ENCODE peak calls at places on chromosomes 1 and 21, in seven cellular contexts. C is MM.1S, Z is A549, S is body of pancreas, G is epithelial cell of proximal tubule, Y is skeletal muscle cell, M is pancreas. B is an unnamed sample.

GRCh38 chr1:214544791-214545190 is 6.6 kb downstream of the PTPN14 start:
- DNase-seq in C (no peak), S (no peak), Y (no peak), G (no peak), Z (no peak), M (no peak), B (no peak)

GRCh38 chr21:44425895-44426662 is 29.2 kb upstream of the LRRC3 start:
- DNase-seq in Z (no peak), C (no peak), M (no peak), G (no peak), Y (no peak), S (no peak), B (no peak)

GRCh38 chr1:207336559-207337467 is 15.3 kb downstream of the CD55 start:
- DNase-seq in Y (peak), S (no peak), C (no peak), M (no peak), G (peak), Z (peak), B (peak)

GRCh38 chr21:43267391-43268085 is 98.7 kb downstream of the CRYAA start:
- DNase-seq in C (no peak), Z (no peak), S (no peak), M (peak), G (no peak), Y (no peak), B (no peak)

GRCh38 chr1:220803401-220804201 is 16.9 kb downstream of the MTARC1 start:
- DNase-seq in C (peak), M (no peak), Z (peak), S (peak), G (no peak), Y (no peak), B (peak)

GRCh38 chr1:110462964-110463363 is 12.0 kb downstream of the PROK1 start:
- DNase-seq in M (no peak), Z (no peak), G (no peak), C (no peak), Y (no peak), S (no peak), B (no peak)

GRCh38 chr1:6612641-6613360 is 730 bp upstream of the PHF13 start:
- DNase-seq in M (peak), C (peak), Z (no peak), Y (no peak), S (peak), G (no peak), B (no peak)

GRCh38 chr1:70034403-70034802 is 171.0 kb downstream of the LRRC40 start:
- DNase-seq in C (no peak), Z (no peak), Y (peak), G (no peak), M (no peak), S (no peak), B (no peak)

GRCh38 chr1:111197598-111198289 is 2.7 kb downstream of the DENND2D start:
- DNase-seq in C (no peak), Z (peak), M (no peak), G (no peak), Y (no peak), S (peak), B (peak)

GRCh38 chr21:33943293-33943692 is 27.7 kb upstream of the ATP5PO start:
- DNase-seq in G (no peak), M (no peak), Y (no peak), Z (no peak), S (no peak), C (no peak), B (no peak)

GRCh38 chr1:77682442-77683141 is at the start of gene ZZZ3:
- DNase-seq in Y (peak), C (peak), G (peak), Z (peak), S (peak), M (peak), B (peak)

GRCh38 chr1:77683142-77683835 is 831 bp upstream of the ZZZ3 start:
- DNase-seq in M (peak), Z (peak), S (peak), G (peak), Y (peak), C (peak), B (peak)

GRCh38 chr1:77680173-77680572 is 2.3 kb downstream of the ZZZ3 start:
- DNase-seq in G (no peak), Y (no peak), S (no peak), C (no peak), M (no peak), Z (no peak), B (no peak)

GRCh38 chr1:77686784-77687518 is 4.5 kb upstream of the ZZZ3 start:
- DNase-seq in C (no peak), Z (no peak), S (no peak), M (peak), G (no peak), Y (no peak), B (no peak)

DNA sequence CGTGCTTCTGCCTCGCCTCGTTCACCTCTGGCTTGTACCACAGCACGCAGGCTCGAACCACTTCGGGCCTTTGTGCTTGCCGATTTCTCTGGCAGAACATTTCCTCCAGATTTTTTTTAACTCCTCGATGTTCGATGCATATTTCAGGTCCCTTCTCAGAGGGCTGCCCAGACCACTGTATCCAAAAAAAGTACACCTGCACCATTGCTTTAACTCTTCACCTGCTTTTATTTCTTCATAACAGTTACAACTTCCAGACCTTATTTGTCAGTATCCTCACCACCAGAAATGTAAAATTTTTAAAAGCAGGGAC is 1.3 kb upstream of the ZZZ3 start:
- DNase-seq in C (no peak), Z (no peak), S (no peak), Y (no peak), M (no peak), G (no peak), B (no peak)
- H3K4me3 ChIP-seq in C (peak), Z (peak), S (peak), Y (peak), M (peak), G (peak), B (peak)

GRCh38 chr1:2227341-2228156 is 570 bp upstream of the SKI start:
- DNase-seq in Y (peak), M (peak), Z (peak), G (no peak), C (peak), S (peak), B (peak)
- H3K4me3 ChIP-seq in Y (peak), M (peak), Z (peak), G (peak), C (peak), S (no peak), B (peak)

GRCh38 chr21:38912789-38913119 is 107.0 kb downstream of the ETS2 start:
- DNase-seq in G (no peak), Z (no peak), M (no peak), S (no peak), Y (no peak), C (no peak), B (no peak)

GRCh38 chr21:38914071-38914491 is 108.4 kb downstream of the ETS2 start:
- DNase-seq in M (no peak), Z (no peak), G (no peak), Y (no peak), C (no peak), S (no peak), B (no peak)

GRCh38 chr21:38914531-38915385 is 109.0 kb downstream of the ETS2 start:
- DNase-seq in C (no peak), M (no peak), Y (peak), S (no peak), G (no peak), Z (no peak), B (no peak)

GRCh38 chr21:38912355-38912619 is 106.6 kb downstream of the ETS2 start:
- DNase-seq in S (no peak), M (no peak), C (no peak), G (no peak), Y (no peak), Z (no peak), B (no peak)

GRCh38 chr21:38913120-38913975 is 107.6 kb downstream of the ETS2 start:
- DNase-seq in M (peak), Y (peak), C (no peak), Z (peak), G (no peak), S (peak), B (no peak)
- H3K4me3 ChIP-seq in M (no peak), Y (no peak), C (no peak), Z (peak), G (peak), S (no peak), B (no peak)

DNA sequence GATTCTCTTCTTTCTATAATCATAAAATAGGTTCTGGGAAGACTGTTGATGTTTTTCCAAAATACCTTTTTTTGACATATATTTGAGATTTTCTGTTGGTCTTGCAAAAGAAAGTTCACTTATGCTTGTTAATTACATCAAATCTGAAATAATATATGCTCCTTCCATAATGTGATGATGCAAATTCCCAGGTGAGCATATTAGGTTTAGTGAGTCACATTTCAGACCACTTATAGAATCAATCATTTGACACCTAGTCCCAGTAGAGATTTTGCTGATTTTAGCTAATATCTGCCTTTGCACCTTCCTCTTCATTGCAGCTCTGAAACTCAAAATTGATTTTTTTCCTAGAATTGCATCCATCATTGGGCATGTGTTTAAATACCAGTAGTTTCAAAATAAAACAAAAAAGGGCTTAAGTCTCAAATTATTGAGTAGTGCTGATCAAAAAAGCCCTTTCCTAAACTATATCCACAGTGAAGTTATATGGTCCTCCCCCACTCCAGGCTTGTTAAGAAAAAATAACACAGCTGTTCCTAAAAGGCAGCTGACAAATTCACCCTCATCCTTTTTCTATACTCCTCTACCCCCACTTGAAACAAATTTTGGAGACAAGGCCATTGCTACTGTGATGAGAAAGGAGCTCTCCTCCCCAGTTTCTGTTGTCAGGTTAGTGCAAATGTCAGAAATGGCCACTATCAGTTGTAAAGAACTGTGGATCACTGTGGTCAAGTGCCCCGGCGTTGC is 37.1 kb upstream of the KCNQ4 start:
- DNase-seq in Z (no peak), S (no peak), M (no peak), C (no peak), G (no peak), Y (no peak), B (no peak)
- H3K4me3 ChIP-seq in Z (no peak), S (no peak), M (no peak), C (no peak), G (no peak), Y (no peak), B (no peak)

GRCh38 chr1:165356876-165357275 is 361 bp upstream of the LMX1A start:
- DNase-seq in C (no peak), Y (no peak), M (no peak), Z (no peak), G (no peak), S (no peak), B (no peak)
- H3K4me3 ChIP-seq in C (no peak), Y (no peak), M (no peak), Z (no peak), G (no peak), S (no peak), B (no peak)

GRCh38 chr1:224880593-224881307 is 48.7 kb upstream of the DNAH14 start:
- DNase-seq in Z (peak), Y (no peak), M (no peak), C (no peak), G (no peak), S (no peak), B (no peak)
- H3K4me3 ChIP-seq in Z (no peak), Y (no peak), M (no peak), C (no peak), G (no peak), S (no peak), B (no peak)

DNA sequence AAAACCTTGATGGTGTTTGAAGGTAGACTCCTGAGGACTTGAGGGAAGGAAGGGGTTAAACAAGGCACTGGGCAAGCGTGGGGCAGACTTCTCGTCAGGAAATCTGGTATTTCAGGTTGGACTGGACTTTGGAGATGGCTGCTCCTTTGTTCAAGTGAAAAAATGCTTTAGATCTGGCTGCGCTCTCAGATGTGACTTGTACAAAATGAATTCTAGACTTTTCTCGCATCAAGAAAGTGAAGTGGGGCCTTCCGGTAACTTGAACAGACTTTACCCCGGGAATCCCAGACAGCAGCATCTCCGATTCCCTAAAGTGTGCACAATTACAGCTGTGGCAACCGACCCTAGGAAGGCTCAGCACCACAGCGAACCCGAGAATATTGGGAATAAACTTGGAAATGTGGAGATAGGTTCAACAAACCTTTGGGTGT is 44.3 kb upstream of the ERRFI1 start:
- DNase-seq in C (no peak), M (peak), S (peak), G (no peak), Z (no peak), Y (no peak), B (no peak)
- H3K4me3 ChIP-seq in C (no peak), M (no peak), S (no peak), G (no peak), Z (no peak), Y (no peak), B (no peak)

GRCh38 chr1:9821710-9822109 is 2.1 kb downstream of the CLSTN1 start:
- DNase-seq in C (no peak), S (no peak), Z (no peak), M (no peak), G (no peak), Y (no peak), B (no peak)
- H3K4me3 ChIP-seq in C (peak), S (no peak), Z (no peak), M (no peak), G (peak), Y (no peak), B (no peak)

GRCh38 chr1:201536542-201536941 is 2.4 kb upstream of the NAV1 start:
- DNase-seq in Z (no peak), Y (no peak), C (no peak), S (no peak), G (no peak), M (no peak), B (no peak)
- H3K4me3 ChIP-seq in Z (no peak), Y (peak), C (no peak), S (no peak), G (no peak), M (no peak), B (no peak)

DNA sequence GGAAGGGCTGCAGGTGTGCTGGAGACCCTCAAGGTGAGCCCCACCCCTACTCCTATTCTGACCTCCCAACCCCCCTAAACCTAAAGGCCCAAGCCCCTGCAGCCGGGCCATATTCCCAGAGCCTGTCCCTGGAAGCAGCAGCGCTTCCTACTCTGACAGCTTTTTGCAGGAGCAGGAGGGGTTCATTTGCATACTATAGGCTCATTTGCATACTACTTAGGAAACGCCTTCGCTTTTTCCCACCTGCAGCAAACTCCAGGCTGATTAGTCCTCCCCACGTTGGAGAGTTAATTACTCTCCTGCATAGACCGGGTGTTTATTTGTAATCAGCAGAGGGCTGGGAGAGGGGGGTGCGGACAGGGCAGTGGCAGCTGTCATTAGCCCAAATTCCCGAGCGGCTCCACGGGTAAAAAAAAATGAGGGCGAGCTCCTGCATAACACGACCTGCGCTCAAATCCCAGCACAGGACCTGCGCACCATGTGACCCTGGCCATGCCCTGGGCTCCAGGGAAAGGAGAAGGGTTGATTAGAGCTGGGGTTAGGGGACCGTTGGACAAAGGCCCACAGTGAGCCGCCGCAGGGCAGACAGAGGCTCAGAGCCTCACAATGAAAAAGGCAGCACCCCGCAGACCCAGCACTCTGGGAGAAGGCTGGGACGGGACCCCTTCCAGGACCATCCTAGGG is 10.1 kb upstream of the C1QA start:
- DNase-seq in S (no peak), Z (no peak), M (no peak), Y (no peak), G (no peak), C (no peak), B (no peak)
- H3K4me3 ChIP-seq in S (no peak), Z (no peak), M (no peak), Y (no peak), G (no peak), C (no peak), B (no peak)

B was measured in Jurkat, Clone E6-1.